ENCODE peak calls at places on chromosomes 13 and 19, in seven cellular contexts. O, Q, I, T, L, B and X are unnamed samples.

GRCh38 chr13:27476943-27477681 is 26.7 kb upstream of the MTIF3 start:
- DNase-seq in B (no peak), O (peak; percentile 55), L (peak; percentile 45), T (no peak), Q (no peak), I (no peak), X (peak; percentile 16)

GRCh38 chr13:97506511-97506910 is 72.5 kb downstream of the RAP2A start:
- DNase-seq in O (no peak), B (no peak), Q (no peak), L (no peak), I (no peak), T (no peak), X (no peak)

GRCh38 chr19:16376649-16377048 is 52.0 kb downstream of the KLF2 start:
- DNase-seq in T (peak; percentile 39), B (no peak), Q (no peak), L (peak; percentile 54), O (no peak), I (no peak), X (peak; percentile 52)

GRCh38 chr19:46021531-46022041 is 1.3 kb downstream of the PGLYRP1 start:
- DNase-seq in L (no peak), T (no peak), I (no peak), O (no peak), Q (no peak), B (no peak), X (no peak)

GRCh38 chr13:97018029-97018819 is 23.9 kb upstream of the OXGR1 start:
- DNase-seq in L (peak; percentile 53), I (peak; percentile 16), B (no peak), Q (peak; percentile 43), O (peak; percentile 61), T (peak; percentile 47), X (peak; percentile 68)

GRCh38 chr19:55535579-55536350 is 1.2 kb downstream of the SBK2 start:
- DNase-seq in L (no peak), B (no peak), O (no peak), I (no peak), T (no peak), Q (no peak), X (no peak)

GRCh38 chr13:20175907-20176652 is 15.2 kb upstream of the GJA3 start:
- DNase-seq in Q (no peak), I (no peak), L (no peak), B (no peak), O (no peak), T (no peak), X (no peak)

GRCh38 chr19:6312018-6312417 is 21.4 kb downstream of the ACER1 start:
- DNase-seq in B (no peak), O (no peak), I (no peak), L (no peak), Q (no peak), T (no peak), X (no peak)

GRCh38 chr19:55584871-55585270 is 4.2 kb upstream of the ZNF579 start:
- DNase-seq in L (no peak), T (no peak), Q (no peak), I (no peak), B (no peak), O (no peak), X (no peak)

GRCh38 chr13:26919311-26919710 is 158.7 kb upstream of the GPR12 start:
- DNase-seq in Q (no peak), T (no peak), I (no peak), B (no peak), O (peak; percentile 53), L (no peak), X (no peak)